ENCODE peak calls at places on chromosomes 5 and 9, in six cellular contexts. One of them, this sample, is unnamed.

GRCh38 chr9:134525070-134525815 is 116.4 kb upstream of the COL5A1 start:
- DNase-seq in GM12878: no peak
- DNase-seq in K562: no peak
- DNase-seq in H1: no peak
- DNase-seq in HepG2: no peak
- DNase-seq in SK-N-SH: no peak
- DNase-seq in this sample: no peak

GRCh38 chr5:136146201-136146600 is 13.6 kb downstream of the SMAD5 start:
- DNase-seq in SK-N-SH: no peak
- DNase-seq in HepG2: no peak
- DNase-seq in K562: no peak
- DNase-seq in GM12878: no peak
- DNase-seq in H1: no peak
- DNase-seq in this sample: no peak

GRCh38 chr5:144103611-144104010 is 66.8 kb downstream of the YIPF5 start:
- DNase-seq in SK-N-SH: no peak
- DNase-seq in K562: no peak
- DNase-seq in HepG2: no peak
- DNase-seq in H1: no peak
- DNase-seq in GM12878: no peak
- DNase-seq in this sample: no peak

GRCh38 chr5:180105827-180106312 is 34.3 kb upstream of the RNF130 start:
- DNase-seq in GM12878: no peak
- DNase-seq in SK-N-SH: no peak
- DNase-seq in K562: no peak
- DNase-seq in H1: no peak
- DNase-seq in HepG2: no peak
- DNase-seq in this sample: peak; percentile 4

GRCh38 chr9:131140112-131140511 is 14.7 kb downstream of the NUP214 start:
- DNase-seq in K562: peak; percentile 71
- DNase-seq in SK-N-SH: no peak
- DNase-seq in H1: no peak
- DNase-seq in GM12878: no peak
- DNase-seq in HepG2: no peak
- DNase-seq in this sample: no peak

GRCh38 chr5:2889946-2890475 is 138.5 kb upstream of the IRX2 start:
- DNase-seq in SK-N-SH: no peak
- DNase-seq in HepG2: no peak
- DNase-seq in H1: peak; percentile 28
- DNase-seq in GM12878: no peak
- DNase-seq in K562: no peak
- DNase-seq in this sample: no peak

GRCh38 chr5:27908341-27908740 is 870.0 kb upstream of the CDH9 start:
- DNase-seq in SK-N-SH: no peak
- DNase-seq in GM12878: no peak
- DNase-seq in H1: no peak
- DNase-seq in K562: no peak
- DNase-seq in HepG2: no peak
- DNase-seq in this sample: no peak

GRCh38 chr9:135584934-135585333 is 23.4 kb downstream of the PAEP start:
- DNase-seq in GM12878: no peak
- DNase-seq in H1: no peak
- DNase-seq in SK-N-SH: no peak
- DNase-seq in HepG2: no peak
- DNase-seq in K562: no peak
- DNase-seq in this sample: no peak

GRCh38 chr5:136195971-136196577 is 3.1 kb upstream of the SMIM32 start:
- DNase-seq in K562: no peak
- DNase-seq in H1: no peak
- DNase-seq in HepG2: no peak
- DNase-seq in SK-N-SH: peak; percentile 4
- DNase-seq in GM12878: no peak
- DNase-seq in this sample: no peak

GRCh38 chr5:150780816-150781221 is 2.3 kb downstream of the SMIM3 start:
- DNase-seq in K562: no peak
- DNase-seq in HepG2: no peak
- DNase-seq in GM12878: no peak
- DNase-seq in SK-N-SH: no peak
- DNase-seq in H1: no peak
- DNase-seq in this sample: no peak

GRCh38 chr9:4738866-4739586 is 2.0 kb downstream of the AK3 start:
- DNase-seq in K562: no peak
- DNase-seq in HepG2: peak; percentile 72
- DNase-seq in H1: no peak
- DNase-seq in GM12878: no peak
- DNase-seq in SK-N-SH: no peak
- DNase-seq in this sample: no peak

GRCh38 chr9:90423661-90424193 is 218.9 kb downstream of the DIRAS2 start:
- DNase-seq in K562: no peak
- DNase-seq in HepG2: no peak
- DNase-seq in SK-N-SH: no peak
- DNase-seq in H1: no peak
- DNase-seq in GM12878: no peak
- DNase-seq in this sample: no peak

GRCh38 chr5:117454716-117455212 is 880.1 kb upstream of the SEMA6A start:
- DNase-seq in H1: peak; percentile 80
- DNase-seq in K562: peak; percentile 46
- DNase-seq in SK-N-SH: peak; percentile 12
- DNase-seq in HepG2: peak; percentile 50
- DNase-seq in GM12878: peak; percentile 20
- DNase-seq in this sample: peak; percentile 62

GRCh38 chr9:124482431-124483031 is 24.7 kb downstream of the NR5A1 start:
- DNase-seq in H1: peak; percentile 74
- DNase-seq in HepG2: no peak
- DNase-seq in K562: peak; percentile 87
- DNase-seq in SK-N-SH: peak; percentile 78
- DNase-seq in GM12878: no peak
- DNase-seq in this sample: no peak

GRCh38 chr5:6328173-6328572 is 50.2 kb downstream of the MED10 start:
- DNase-seq in HepG2: peak; percentile 12
- DNase-seq in K562: peak; percentile 49
- DNase-seq in H1: peak; percentile 76
- DNase-seq in GM12878: no peak
- DNase-seq in SK-N-SH: no peak
- DNase-seq in this sample: no peak

GRCh38 chr5:60102961-60103683 is 209.6 kb upstream of the PDE4D start:
- DNase-seq in HepG2: no peak
- DNase-seq in GM12878: no peak
- DNase-seq in SK-N-SH: no peak
- DNase-seq in K562: no peak
- DNase-seq in H1: no peak
- DNase-seq in this sample: no peak
- TF ChIP-seq MAX in HepG2: no peak
- TF ChIP-seq MAX in GM12878: no peak
- TF ChIP-seq MAX in SK-N-SH: no peak
- TF ChIP-seq MAX in K562: no peak
- TF ChIP-seq MAX in H1: no peak
- TF ChIP-seq MAX in this sample: no peak

DNA sequence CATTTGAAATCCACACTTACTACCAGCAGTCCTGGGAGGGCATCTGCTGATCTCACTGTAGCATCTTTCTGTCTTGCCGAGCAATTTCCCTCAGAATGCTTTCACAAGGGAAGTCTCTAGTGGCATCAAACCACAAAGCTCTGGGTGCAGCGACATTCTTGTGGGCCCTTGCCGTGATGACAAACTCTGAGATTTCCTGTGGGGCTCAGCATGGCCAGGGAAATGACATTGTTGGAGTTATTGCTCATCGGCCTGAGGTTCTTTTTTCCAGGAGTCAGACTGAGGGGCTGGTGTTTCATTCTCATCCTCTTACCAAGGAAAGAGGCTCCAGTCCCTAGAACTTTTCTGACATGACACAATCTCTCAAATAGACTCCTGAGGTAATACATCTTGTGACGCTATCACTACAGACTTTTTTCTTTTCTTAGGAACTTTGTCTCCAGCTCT is 51.4 kb downstream of the PFDN1 start:
- DNase-seq in H1: no peak
- DNase-seq in HepG2: no peak
- DNase-seq in K562: no peak
- DNase-seq in GM12878: peak; percentile 61
- DNase-seq in SK-N-SH: no peak
- DNase-seq in this sample: peak; percentile 67
- TF ChIP-seq JUND in H1: no peak
- TF ChIP-seq JUND in HepG2: no peak
- TF ChIP-seq JUND in K562: no peak
- TF ChIP-seq JUND in GM12878: no peak
- TF ChIP-seq JUND in SK-N-SH: peak; percentile 87
- TF ChIP-seq JUND in this sample: peak; percentile 47

DNA sequence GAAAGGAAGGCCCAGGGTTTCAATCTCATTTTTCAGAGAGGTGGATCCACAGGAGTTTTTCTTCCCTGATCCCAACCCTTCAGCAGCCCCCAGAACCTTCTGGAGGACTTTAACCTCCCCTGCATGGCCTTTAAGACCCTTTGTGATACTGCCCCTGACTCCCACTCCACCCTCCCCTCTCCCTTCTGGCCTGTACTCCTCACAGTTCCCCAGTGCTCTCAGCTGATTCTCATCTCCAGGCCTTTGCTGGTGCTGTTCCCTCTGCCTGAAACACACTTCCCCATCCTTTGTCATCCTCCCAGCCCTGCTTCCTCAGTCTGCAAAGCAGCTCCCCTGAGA is 18.5 kb downstream of the NEURL1B start:
- DNase-seq in H1: no peak
- DNase-seq in SK-N-SH: no peak
- DNase-seq in HepG2: no peak
- DNase-seq in GM12878: no peak
- DNase-seq in K562: no peak
- DNase-seq in this sample: no peak
- H3K9ac ChIP-seq in H1: no peak overlapping the region
- H3K9ac ChIP-seq in SK-N-SH: peak overlapping the region; percentile 75
- H3K9ac ChIP-seq in HepG2: peak overlapping the region; percentile 67
- H3K9ac ChIP-seq in GM12878: no peak overlapping the region
- H3K9ac ChIP-seq in K562: no peak overlapping the region
- H3K9ac ChIP-seq in this sample: no peak overlapping the region

DNA sequence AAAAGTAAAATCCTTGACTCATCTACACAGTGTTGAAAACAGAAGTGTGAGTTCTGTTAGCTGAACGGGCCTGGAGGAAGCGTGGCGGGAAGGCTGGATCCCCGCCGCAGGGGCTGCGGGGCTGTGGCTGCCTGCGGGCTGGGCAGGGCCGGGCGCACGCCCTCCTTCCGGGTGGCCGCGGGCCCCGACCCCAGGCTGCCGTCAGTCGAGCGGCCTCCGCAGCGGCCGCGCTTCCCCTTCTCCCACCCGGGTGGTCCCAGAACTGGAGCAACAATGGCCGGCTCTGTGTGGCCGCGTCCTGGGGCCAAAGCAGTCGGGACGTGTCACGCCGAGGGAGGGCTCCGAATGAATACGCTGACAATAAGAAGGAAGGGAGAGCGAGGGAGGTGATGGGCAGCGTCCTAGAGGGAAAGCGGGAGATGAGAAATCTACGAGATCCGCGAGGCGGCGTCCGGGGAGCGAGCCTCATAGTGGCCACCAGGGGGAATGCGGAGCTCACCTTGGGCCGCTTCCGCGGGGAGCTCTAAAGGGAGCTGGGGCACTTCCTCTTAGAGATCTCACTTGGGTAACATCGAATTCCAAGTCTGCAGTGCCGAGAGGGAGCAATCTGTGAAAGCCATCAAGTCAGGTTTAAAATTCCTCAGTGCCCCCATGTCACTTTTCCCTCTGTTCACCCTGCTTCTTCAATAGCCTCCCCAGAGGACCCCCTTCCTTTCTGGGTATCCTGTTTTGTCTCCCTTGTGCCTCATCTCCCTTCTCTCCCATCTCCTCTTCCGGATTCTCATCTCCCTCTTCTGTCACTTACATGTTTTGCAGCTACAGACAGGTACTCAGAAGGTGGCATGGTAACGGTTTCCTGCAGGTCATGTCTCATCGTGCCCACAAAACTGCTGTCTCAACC is 83.9 kb downstream of the SLC1A3 start:
- DNase-seq in GM12878: peak; percentile 42
- DNase-seq in H1: peak; percentile 89
- DNase-seq in HepG2: peak; percentile 53
- DNase-seq in SK-N-SH: peak; percentile 91
- DNase-seq in K562: peak; percentile 74
- DNase-seq in this sample: peak; percentile 81
- TF ChIP-seq MAX in GM12878: no peak
- TF ChIP-seq MAX in H1: peak; percentile 66
- TF ChIP-seq MAX in HepG2: peak; percentile 50
- TF ChIP-seq MAX in SK-N-SH: peak; percentile 65
- TF ChIP-seq MAX in K562: no peak
- TF ChIP-seq MAX in this sample: peak; percentile 59

GRCh38 chr5:145827275-145827674 is 7.9 kb downstream of the PRELID2 start:
- DNase-seq in HepG2: no peak
- DNase-seq in K562: peak; percentile 44
- DNase-seq in GM12878: no peak
- DNase-seq in H1: no peak
- DNase-seq in SK-N-SH: no peak
- DNase-seq in this sample: no peak

GRCh38 chr5:145833616-145834200 is 1.4 kb downstream of the PRELID2 start:
- DNase-seq in SK-N-SH: no peak
- DNase-seq in HepG2: no peak
- DNase-seq in H1: no peak
- DNase-seq in K562: no peak
- DNase-seq in GM12878: no peak
- DNase-seq in this sample: no peak

GRCh38 chr5:145826869-145827268 is 8.3 kb downstream of the PRELID2 start:
- DNase-seq in GM12878: no peak
- DNase-seq in HepG2: no peak
- DNase-seq in H1: no peak
- DNase-seq in SK-N-SH: no peak
- DNase-seq in K562: no peak
- DNase-seq in this sample: no peak

GRCh38 chr5:145829708-145830361 is 5.3 kb downstream of the PRELID2 start:
- DNase-seq in K562: no peak
- DNase-seq in H1: no peak
- DNase-seq in SK-N-SH: no peak
- DNase-seq in HepG2: peak; percentile 31
- DNase-seq in GM12878: no peak
- DNase-seq in this sample: no peak

GRCh38 chr5:145830594-145830993 is 4.5 kb downstream of the PRELID2 start:
- DNase-seq in SK-N-SH: no peak
- DNase-seq in GM12878: no peak
- DNase-seq in H1: no peak
- DNase-seq in HepG2: peak; percentile 49
- DNase-seq in K562: no peak
- DNase-seq in this sample: no peak
- TF ChIP-seq JUND in SK-N-SH: no peak
- TF ChIP-seq JUND in GM12878: no peak
- TF ChIP-seq JUND in H1: no peak
- TF ChIP-seq JUND in HepG2: no peak
- TF ChIP-seq JUND in K562: no peak
- TF ChIP-seq JUND in this sample: no peak

GRCh38 chr9:110440161-110440560 is 102.5 kb upstream of the TXNDC8 start:
- DNase-seq in H1: no peak
- DNase-seq in HepG2: no peak
- DNase-seq in GM12878: no peak
- DNase-seq in K562: no peak
- DNase-seq in SK-N-SH: no peak
- DNase-seq in this sample: no peak
- H3K9ac ChIP-seq in H1: no peak overlapping the region
- H3K9ac ChIP-seq in HepG2: no peak overlapping the region
- H3K9ac ChIP-seq in GM12878: no peak overlapping the region
- H3K9ac ChIP-seq in K562: no peak overlapping the region
- H3K9ac ChIP-seq in SK-N-SH: no peak overlapping the region
- H3K9ac ChIP-seq in this sample: no peak overlapping the region